ENCODE peak calls at places on chromosomes 2 and 18, in nine cellular contexts. S is NCI-H1694; I is A172; O is stimulated activated CD4-positive, alpha-beta T cell treated with anti-CD3 and anti-CD28 coated beads, Interleukin-4, amount 100 ng/mL, for 24 hours; U is activated T-cell treated with anti-CD3 and anti-CD28 coated beads, Interleukin-2, amount 50 U/mL, for 72 hours; Y is uterus; X is stimulated activated CD8-positive, alpha-beta memory T cell treated with anti-CD3 and anti-CD28 coated beads, Interleukin-2, amount 100 ng/mL, for 1 hour; Q is suprapubic skin; M is fibroblast of lung. J is an unnamed sample.

GRCh38 chr18:13775058-13775457 is 48.6 kb downstream of the RNMT start:
- DNase-seq in Q (no peak), S (no peak), M (no peak), I (no peak), O (no peak), X (no peak), Y (no peak), U (no peak), J (no peak)

GRCh38 chr18:5582849-5583667 is 39.3 kb upstream of the EPB41L3 start:
- DNase-seq in U (no peak), S (no peak), X (no peak), I (no peak), Y (no peak), O (no peak), Q (no peak), M (peak; percentile 88), J (no peak)

GRCh38 chr18:9716780-9717563 is 8.9 kb downstream of the RAB31 start:
- DNase-seq in S (no peak), X (no peak), Y (no peak), I (no peak), M (no peak), U (no peak), Q (no peak), O (no peak), J (no peak)

GRCh38 chr2:126655500-126656310 is at the start of gene GYPC:
- DNase-seq in I (peak; percentile 67), Y (peak; percentile 74), S (no peak), Q (peak; percentile 93), M (peak; percentile 47), U (peak; percentile 70), O (peak; percentile 51), X (no peak), J (peak; percentile 22)

GRCh38 chr2:75100691-75101236 is 98.6 kb downstream of the TACR1 start:
- DNase-seq in I (no peak), Q (no peak), Y (no peak), M (peak; percentile 80), U (no peak), O (no peak), S (no peak), X (no peak), J (no peak)

GRCh38 chr2:155994315-155994714 is 338.2 kb downstream of the NR4A2 start:
- DNase-seq in O (no peak), X (no peak), Q (no peak), Y (no peak), M (no peak), U (no peak), I (no peak), S (no peak), J (no peak)

GRCh38 chr2:70947556-70948184 is 12.0 kb downstream of the ATP6V1B1 start:
- DNase-seq in O (no peak), I (peak; percentile 60), M (peak; percentile 68), Y (no peak), S (no peak), Q (no peak), X (no peak), U (no peak), J (no peak)

GRCh38 chr2:135744761-135745314 is 3.2 kb downstream of the UBXN4 start:
- DNase-seq in Q (no peak), S (peak; percentile 60), Y (no peak), I (peak; percentile 37), U (peak; percentile 23), M (peak; percentile 11), X (no peak), O (peak; percentile 24), J (no peak)

GRCh38 chr2:48414980-48415764 is 114.8 kb upstream of the STON1 start:
- DNase-seq in I (peak; percentile 13), S (peak; percentile 73), X (no peak), O (no peak), Y (no peak), M (peak; percentile 60), U (no peak), Q (no peak), J (peak; percentile 8)

GRCh38 chr18:42164556-42164955 is 209.5 kb downstream of the PIK3C3 start:
- DNase-seq in I (no peak), O (no peak), S (no peak), X (no peak), Q (no peak), M (peak; percentile 56), U (no peak), Y (no peak), J (no peak)

GRCh38 chr2:164782323-164782722 is 59.3 kb downstream of the COBLL1 start:
- DNase-seq in Q (no peak), U (no peak), S (no peak), X (no peak), O (no peak), Y (no peak), M (peak; percentile 20), I (no peak), J (no peak)

GRCh38 chr18:29838556-29838955 is 1204.0 kb downstream of the DSC3 start:
- DNase-seq in Y (no peak), S (no peak), I (no peak), Q (no peak), U (no peak), X (no peak), M (no peak), O (no peak), J (no peak)

GRCh38 chr2:188695953-188696352 is 278.2 kb upstream of the COL3A1 start:
- DNase-seq in X (no peak), S (no peak), U (no peak), Q (no peak), M (peak; percentile 96), O (no peak), Y (no peak), I (peak; percentile 58), J (peak; percentile 61)

GRCh38 chr2:207008105-207008990 is 69.0 kb downstream of the CPO start:
- DNase-seq in X (no peak), M (peak; percentile 31), Q (no peak), I (peak; percentile 26), Y (no peak), U (no peak), S (no peak), O (no peak), J (no peak)

GRCh38 chr18:50654658-50655550 is 95.0 kb downstream of the MAPK4 start:
- DNase-seq in Q (no peak), X (no peak), I (no peak), U (no peak), Y (no peak), M (no peak), S (no peak), O (no peak), J (no peak)

GRCh38 chr2:242031481-242032019 is 162.0 kb downstream of the RTP5 start:
- DNase-seq in M (peak; percentile 96), I (peak; percentile 86), U (peak; percentile 39), X (peak; percentile 31), Y (peak; percentile 4), S (no peak), O (peak; percentile 56), Q (peak; percentile 72), J (peak; percentile 35)

GRCh38 chr2:166632616-166633015 is 138.6 kb upstream of the SCN7A start:
- DNase-seq in M (peak; percentile 100), O (no peak), Q (no peak), S (no peak), U (no peak), X (no peak), Y (no peak), I (peak; percentile 96), J (peak; percentile 28)

GRCh38 chr18:22223263-22223960 is 54.0 kb downstream of the GATA6 start:
- DNase-seq in U (peak; percentile 25), Y (peak; percentile 89), X (no peak), I (peak; percentile 98), S (no peak), Q (peak; percentile 84), M (peak; percentile 97), O (no peak), J (peak; percentile 20)

J was measured in AG09319.